ENCODE peak calls at places on chromosomes 2 and 18, in seven cellular contexts. One of them, this sample, is unnamed.

GRCh38 chr2:1518891-1519530 is 105.7 kb downstream of the TPO start:
- DNase-seq in HT1080: no peak
- DNase-seq in Daoy: peak
- DNase-seq in EL: peak
- DNase-seq in stimulated activated naive B cell treated with anti-CD40 and anti-IgM and Interleukin-4, amounts not matched to agents 10 μg/mL and 1 μg/mL and 100 μg/mL, for 72 hours: no peak
- DNase-seq in stimulated activated CD4-positive, alpha-beta T cell treated with anti-CD3 and anti-CD28 coated beads, Interleukin-4, amount 100 ng/mL, for 48 hours: no peak
- DNase-seq in RCC 7860: peak
- DNase-seq in this sample: no peak

GRCh38 chr2:168964251-168964807 is 63.2 kb downstream of the G6PC2 start:
- DNase-seq in Daoy: peak
- DNase-seq in stimulated activated naive B cell treated with anti-CD40 and anti-IgM and Interleukin-4, amounts not matched to agents 10 μg/mL and 1 μg/mL and 100 μg/mL, for 72 hours: no peak
- DNase-seq in HT1080: no peak
- DNase-seq in stimulated activated CD4-positive, alpha-beta T cell treated with anti-CD3 and anti-CD28 coated beads, Interleukin-4, amount 100 ng/mL, for 48 hours: no peak
- DNase-seq in EL: no peak
- DNase-seq in RCC 7860: no peak
- DNase-seq in this sample: no peak

GRCh38 chr18:45448871-45449270 is 166.4 kb upstream of the SLC14A2 start:
- DNase-seq in EL: no peak
- DNase-seq in Daoy: no peak
- DNase-seq in HT1080: no peak
- DNase-seq in RCC 7860: no peak
- DNase-seq in stimulated activated CD4-positive, alpha-beta T cell treated with anti-CD3 and anti-CD28 coated beads, Interleukin-4, amount 100 ng/mL, for 48 hours: no peak
- DNase-seq in stimulated activated naive B cell treated with anti-CD40 and anti-IgM and Interleukin-4, amounts not matched to agents 10 μg/mL and 1 μg/mL and 100 μg/mL, for 72 hours: no peak
- DNase-seq in this sample: no peak

GRCh38 chr2:40147360-40147759 is 304.5 kb downstream of the SLC8A1 start:
- DNase-seq in stimulated activated naive B cell treated with anti-CD40 and anti-IgM and Interleukin-4, amounts not matched to agents 10 μg/mL and 1 μg/mL and 100 μg/mL, for 72 hours: no peak
- DNase-seq in stimulated activated CD4-positive, alpha-beta T cell treated with anti-CD3 and anti-CD28 coated beads, Interleukin-4, amount 100 ng/mL, for 48 hours: no peak
- DNase-seq in Daoy: no peak
- DNase-seq in RCC 7860: no peak
- DNase-seq in EL: no peak
- DNase-seq in HT1080: no peak
- DNase-seq in this sample: peak

GRCh38 chr2:240981273-240981672 is 17.1 kb upstream of the SNED1 start:
- DNase-seq in Daoy: no peak
- DNase-seq in EL: peak
- DNase-seq in stimulated activated naive B cell treated with anti-CD40 and anti-IgM and Interleukin-4, amounts not matched to agents 10 μg/mL and 1 μg/mL and 100 μg/mL, for 72 hours: no peak
- DNase-seq in HT1080: no peak
- DNase-seq in stimulated activated CD4-positive, alpha-beta T cell treated with anti-CD3 and anti-CD28 coated beads, Interleukin-4, amount 100 ng/mL, for 48 hours: no peak
- DNase-seq in RCC 7860: no peak
- DNase-seq in this sample: no peak

GRCh38 chr2:8537572-8538155 is 144.2 kb upstream of the ID2 start:
- DNase-seq in HT1080: no peak
- DNase-seq in RCC 7860: no peak
- DNase-seq in Daoy: no peak
- DNase-seq in stimulated activated naive B cell treated with anti-CD40 and anti-IgM and Interleukin-4, amounts not matched to agents 10 μg/mL and 1 μg/mL and 100 μg/mL, for 72 hours: no peak
- DNase-seq in EL: no peak
- DNase-seq in stimulated activated CD4-positive, alpha-beta T cell treated with anti-CD3 and anti-CD28 coated beads, Interleukin-4, amount 100 ng/mL, for 48 hours: no peak
- DNase-seq in this sample: no peak

GRCh38 chr2:159270744-159271379 is 15.6 kb downstream of the WDSUB1 start:
- DNase-seq in RCC 7860: no peak
- DNase-seq in stimulated activated naive B cell treated with anti-CD40 and anti-IgM and Interleukin-4, amounts not matched to agents 10 μg/mL and 1 μg/mL and 100 μg/mL, for 72 hours: no peak
- DNase-seq in Daoy: no peak
- DNase-seq in HT1080: no peak
- DNase-seq in stimulated activated CD4-positive, alpha-beta T cell treated with anti-CD3 and anti-CD28 coated beads, Interleukin-4, amount 100 ng/mL, for 48 hours: no peak
- DNase-seq in EL: no peak
- DNase-seq in this sample: no peak

GRCh38 chr2:29305762-29306161 is 190.5 kb downstream of the CLIP4 start:
- DNase-seq in stimulated activated CD4-positive, alpha-beta T cell treated with anti-CD3 and anti-CD28 coated beads, Interleukin-4, amount 100 ng/mL, for 48 hours: no peak
- DNase-seq in HT1080: no peak
- DNase-seq in RCC 7860: no peak
- DNase-seq in stimulated activated naive B cell treated with anti-CD40 and anti-IgM and Interleukin-4, amounts not matched to agents 10 μg/mL and 1 μg/mL and 100 μg/mL, for 72 hours: no peak
- DNase-seq in Daoy: no peak
- DNase-seq in EL: no peak
- DNase-seq in this sample: no peak

GRCh38 chr2:223251656-223252229 is 199.8 kb downstream of the KCNE4 start:
- DNase-seq in HT1080: no peak
- DNase-seq in RCC 7860: no peak
- DNase-seq in stimulated activated naive B cell treated with anti-CD40 and anti-IgM and Interleukin-4, amounts not matched to agents 10 μg/mL and 1 μg/mL and 100 μg/mL, for 72 hours: no peak
- DNase-seq in EL: no peak
- DNase-seq in stimulated activated CD4-positive, alpha-beta T cell treated with anti-CD3 and anti-CD28 coated beads, Interleukin-4, amount 100 ng/mL, for 48 hours: no peak
- DNase-seq in Daoy: no peak
- DNase-seq in this sample: no peak

GRCh38 chr2:42084231-42084671 is 36.4 kb downstream of the PKDCC start:
- DNase-seq in HT1080: no peak
- DNase-seq in Daoy: peak
- DNase-seq in EL: peak
- DNase-seq in stimulated activated naive B cell treated with anti-CD40 and anti-IgM and Interleukin-4, amounts not matched to agents 10 μg/mL and 1 μg/mL and 100 μg/mL, for 72 hours: no peak
- DNase-seq in stimulated activated CD4-positive, alpha-beta T cell treated with anti-CD3 and anti-CD28 coated beads, Interleukin-4, amount 100 ng/mL, for 48 hours: no peak
- DNase-seq in RCC 7860: no peak
- DNase-seq in this sample: no peak

GRCh38 chr18:37889963-37890362 is 324.4 kb upstream of the CELF4 start:
- DNase-seq in Daoy: no peak
- DNase-seq in stimulated activated naive B cell treated with anti-CD40 and anti-IgM and Interleukin-4, amounts not matched to agents 10 μg/mL and 1 μg/mL and 100 μg/mL, for 72 hours: no peak
- DNase-seq in HT1080: no peak
- DNase-seq in RCC 7860: no peak
- DNase-seq in stimulated activated CD4-positive, alpha-beta T cell treated with anti-CD3 and anti-CD28 coated beads, Interleukin-4, amount 100 ng/mL, for 48 hours: no peak
- DNase-seq in EL: no peak
- DNase-seq in this sample: no peak

GRCh38 chr2:63192169-63192888 is 141.7 kb downstream of the OTX1 start:
- DNase-seq in stimulated activated naive B cell treated with anti-CD40 and anti-IgM and Interleukin-4, amounts not matched to agents 10 μg/mL and 1 μg/mL and 100 μg/mL, for 72 hours: no peak
- DNase-seq in HT1080: no peak
- DNase-seq in RCC 7860: no peak
- DNase-seq in Daoy: no peak
- DNase-seq in stimulated activated CD4-positive, alpha-beta T cell treated with anti-CD3 and anti-CD28 coated beads, Interleukin-4, amount 100 ng/mL, for 48 hours: no peak
- DNase-seq in EL: no peak
- DNase-seq in this sample: peak

GRCh38 chr18:57956495-57956894 is 87.5 kb upstream of the NEDD4L start:
- DNase-seq in stimulated activated naive B cell treated with anti-CD40 and anti-IgM and Interleukin-4, amounts not matched to agents 10 μg/mL and 1 μg/mL and 100 μg/mL, for 72 hours: no peak
- DNase-seq in RCC 7860: no peak
- DNase-seq in HT1080: no peak
- DNase-seq in Daoy: no peak
- DNase-seq in EL: no peak
- DNase-seq in stimulated activated CD4-positive, alpha-beta T cell treated with anti-CD3 and anti-CD28 coated beads, Interleukin-4, amount 100 ng/mL, for 48 hours: no peak
- DNase-seq in this sample: no peak

GRCh38 chr2:226079186-226079585 is 679.7 kb downstream of the NYAP2 start:
- DNase-seq in Daoy: peak
- DNase-seq in RCC 7860: no peak
- DNase-seq in HT1080: no peak
- DNase-seq in EL: no peak
- DNase-seq in stimulated activated naive B cell treated with anti-CD40 and anti-IgM and Interleukin-4, amounts not matched to agents 10 μg/mL and 1 μg/mL and 100 μg/mL, for 72 hours: no peak
- DNase-seq in stimulated activated CD4-positive, alpha-beta T cell treated with anti-CD3 and anti-CD28 coated beads, Interleukin-4, amount 100 ng/mL, for 48 hours: no peak
- DNase-seq in this sample: no peak

GRCh38 chr2:147232225-147232669 is 612.6 kb upstream of the ACVR2A start:
- DNase-seq in RCC 7860: no peak
- DNase-seq in HT1080: peak
- DNase-seq in stimulated activated naive B cell treated with anti-CD40 and anti-IgM and Interleukin-4, amounts not matched to agents 10 μg/mL and 1 μg/mL and 100 μg/mL, for 72 hours: no peak
- DNase-seq in Daoy: no peak
- DNase-seq in stimulated activated CD4-positive, alpha-beta T cell treated with anti-CD3 and anti-CD28 coated beads, Interleukin-4, amount 100 ng/mL, for 48 hours: no peak
- DNase-seq in EL: no peak
- DNase-seq in this sample: peak

GRCh38 chr18:50820901-50821520 is 1.2 kb upstream of the MRO start:
- DNase-seq in EL: no peak
- DNase-seq in stimulated activated CD4-positive, alpha-beta T cell treated with anti-CD3 and anti-CD28 coated beads, Interleukin-4, amount 100 ng/mL, for 48 hours: no peak
- DNase-seq in Daoy: no peak
- DNase-seq in stimulated activated naive B cell treated with anti-CD40 and anti-IgM and Interleukin-4, amounts not matched to agents 10 μg/mL and 1 μg/mL and 100 μg/mL, for 72 hours: no peak
- DNase-seq in HT1080: no peak
- DNase-seq in RCC 7860: no peak
- DNase-seq in this sample: no peak

GRCh38 chr18:45588284-45588683 is 27.0 kb upstream of the SLC14A2 start:
- DNase-seq in stimulated activated naive B cell treated with anti-CD40 and anti-IgM and Interleukin-4, amounts not matched to agents 10 μg/mL and 1 μg/mL and 100 μg/mL, for 72 hours: no peak
- DNase-seq in stimulated activated CD4-positive, alpha-beta T cell treated with anti-CD3 and anti-CD28 coated beads, Interleukin-4, amount 100 ng/mL, for 48 hours: no peak
- DNase-seq in Daoy: peak
- DNase-seq in EL: peak
- DNase-seq in HT1080: no peak
- DNase-seq in RCC 7860: no peak
- DNase-seq in this sample: no peak

GRCh38 chr18:9719421-9719981 is 11.4 kb downstream of the RAB31 start:
- DNase-seq in HT1080: peak
- DNase-seq in Daoy: peak
- DNase-seq in stimulated activated CD4-positive, alpha-beta T cell treated with anti-CD3 and anti-CD28 coated beads, Interleukin-4, amount 100 ng/mL, for 48 hours: no peak
- DNase-seq in EL: peak
- DNase-seq in RCC 7860: peak
- DNase-seq in stimulated activated naive B cell treated with anti-CD40 and anti-IgM and Interleukin-4, amounts not matched to agents 10 μg/mL and 1 μg/mL and 100 μg/mL, for 72 hours: no peak
- DNase-seq in this sample: peak

GRCh38 chr2:231601356-231602229 is 8.9 kb downstream of the TEX44 start:
- DNase-seq in HT1080: peak
- DNase-seq in EL: peak
- DNase-seq in Daoy: peak
- DNase-seq in RCC 7860: peak
- DNase-seq in stimulated activated naive B cell treated with anti-CD40 and anti-IgM and Interleukin-4, amounts not matched to agents 10 μg/mL and 1 μg/mL and 100 μg/mL, for 72 hours: peak
- DNase-seq in stimulated activated CD4-positive, alpha-beta T cell treated with anti-CD3 and anti-CD28 coated beads, Interleukin-4, amount 100 ng/mL, for 48 hours: peak
- DNase-seq in this sample: peak

GRCh38 chr2:3146175-3146574 is 231.4 kb downstream of the EIPR1 start:
- DNase-seq in RCC 7860: no peak
- DNase-seq in EL: no peak
- DNase-seq in stimulated activated naive B cell treated with anti-CD40 and anti-IgM and Interleukin-4, amounts not matched to agents 10 μg/mL and 1 μg/mL and 100 μg/mL, for 72 hours: no peak
- DNase-seq in Daoy: no peak
- DNase-seq in HT1080: no peak
- DNase-seq in stimulated activated CD4-positive, alpha-beta T cell treated with anti-CD3 and anti-CD28 coated beads, Interleukin-4, amount 100 ng/mL, for 48 hours: no peak
- DNase-seq in this sample: no peak

GRCh38 chr2:174939046-174939445 is 66.1 kb downstream of the CHN1 start:
- DNase-seq in HT1080: peak
- DNase-seq in EL: peak
- DNase-seq in Daoy: peak
- DNase-seq in stimulated activated CD4-positive, alpha-beta T cell treated with anti-CD3 and anti-CD28 coated beads, Interleukin-4, amount 100 ng/mL, for 48 hours: no peak
- DNase-seq in stimulated activated naive B cell treated with anti-CD40 and anti-IgM and Interleukin-4, amounts not matched to agents 10 μg/mL and 1 μg/mL and 100 μg/mL, for 72 hours: no peak
- DNase-seq in RCC 7860: peak
- DNase-seq in this sample: peak

GRCh38 chr2:105732955-105733607 is 11.6 kb upstream of the NCK2 start:
- DNase-seq in Daoy: no peak
- DNase-seq in stimulated activated naive B cell treated with anti-CD40 and anti-IgM and Interleukin-4, amounts not matched to agents 10 μg/mL and 1 μg/mL and 100 μg/mL, for 72 hours: no peak
- DNase-seq in EL: no peak
- DNase-seq in stimulated activated CD4-positive, alpha-beta T cell treated with anti-CD3 and anti-CD28 coated beads, Interleukin-4, amount 100 ng/mL, for 48 hours: no peak
- DNase-seq in HT1080: no peak
- DNase-seq in RCC 7860: no peak
- DNase-seq in this sample: no peak

GRCh38 chr18:48543228-48543627 is 4.4 kb downstream of the CTIF start:
- DNase-seq in Daoy: peak
- DNase-seq in stimulated activated naive B cell treated with anti-CD40 and anti-IgM and Interleukin-4, amounts not matched to agents 10 μg/mL and 1 μg/mL and 100 μg/mL, for 72 hours: no peak
- DNase-seq in stimulated activated CD4-positive, alpha-beta T cell treated with anti-CD3 and anti-CD28 coated beads, Interleukin-4, amount 100 ng/mL, for 48 hours: no peak
- DNase-seq in HT1080: peak
- DNase-seq in RCC 7860: no peak
- DNase-seq in EL: no peak
- DNase-seq in this sample: peak

GRCh38 chr2:175366814-175367213 is 185.3 kb upstream of the ATP5MC3 start:
- DNase-seq in stimulated activated naive B cell treated with anti-CD40 and anti-IgM and Interleukin-4, amounts not matched to agents 10 μg/mL and 1 μg/mL and 100 μg/mL, for 72 hours: peak
- DNase-seq in stimulated activated CD4-positive, alpha-beta T cell treated with anti-CD3 and anti-CD28 coated beads, Interleukin-4, amount 100 ng/mL, for 48 hours: no peak
- DNase-seq in EL: peak
- DNase-seq in Daoy: peak
- DNase-seq in RCC 7860: peak
- DNase-seq in HT1080: peak
- DNase-seq in this sample: peak

GRCh38 chr2:85648619-85649018 is 19.4 kb downstream of the SFTPB start:
- DNase-seq in Daoy: no peak
- DNase-seq in EL: peak
- DNase-seq in HT1080: peak
- DNase-seq in stimulated activated naive B cell treated with anti-CD40 and anti-IgM and Interleukin-4, amounts not matched to agents 10 μg/mL and 1 μg/mL and 100 μg/mL, for 72 hours: no peak
- DNase-seq in RCC 7860: no peak
- DNase-seq in stimulated activated CD4-positive, alpha-beta T cell treated with anti-CD3 and anti-CD28 coated beads, Interleukin-4, amount 100 ng/mL, for 48 hours: no peak
- DNase-seq in this sample: no peak

This sample was measured in NCI-H146.